ENCODE peak calls at places on chromosomes 13 and 19, in ten cellular contexts. E is neural progenitor cell; K is heart left ventricle; G is GM23338; Z is GM12864; V is CD8-positive, alpha-beta memory T cell; T is T-helper 1 cell; P is LHCN-M2; N is SK-N-MC; Y is Peyer's patch. B is an unnamed sample.

GRCh38 chr19:3908266-3909054 is 24.4 kb upstream of the NMRK2 start:
- DNase-seq in E (no peak), K (no peak), G (no peak), Z (no peak), V (no peak), T (no peak), P (no peak), N (no peak), Y (no peak), B (peak; percentile 32)

GRCh38 chr13:46896346-46897138 is at the start of gene HTR2A:
- DNase-seq in E (peak; percentile 55), K (peak; percentile 30), G (peak; percentile 12), Z (no peak), V (no peak), T (no peak), P (peak; percentile 45), N (peak; percentile 84), Y (peak; percentile 17), B (peak; percentile 80)

GRCh38 chr13:48675247-48675646 is 21.5 kb downstream of the CYSLTR2 start:
- DNase-seq in E (no peak), K (no peak), G (peak; percentile 3), Z (no peak), V (no peak), T (no peak), P (no peak), N (no peak), Y (no peak), B (no peak)

GRCh38 chr19:51621178-51621577 is 9.0 kb downstream of the SIGLEC5 start:
- DNase-seq in E (no peak), K (no peak), G (no peak), Z (peak; percentile 65), V (no peak), T (no peak), P (no peak), N (no peak), Y (peak; percentile 55), B (no peak)

GRCh38 chr13:79936368-79937136 is 404.4 kb downstream of the SPRY2 start:
- DNase-seq in E (no peak), K (peak; percentile 26), G (no peak), Z (no peak), V (no peak), T (no peak), P (peak; percentile 100), N (no peak), Y (no peak), B (peak; percentile 18)

GRCh38 chr13:84641491-84641890 is 759.2 kb upstream of the SLITRK1 start:
- DNase-seq in E (no peak), K (no peak), G (no peak), Z (no peak), V (no peak), T (no peak), P (peak; percentile 78), N (no peak), Y (no peak), B (no peak)

GRCh38 chr19:10780368-10780767 is 55.6 kb downstream of the TMED1 start:
- DNase-seq in E (no peak), K (peak; percentile 76), G (no peak), Z (no peak), V (no peak), T (no peak), P (peak; percentile 71), N (no peak), Y (peak; percentile 21), B (no peak)

GRCh38 chr13:65594255-65594654 is 1635.9 kb downstream of the PCDH9 start:
- DNase-seq in E (no peak), K (no peak), G (no peak), Z (no peak), V (no peak), T (no peak), P (no peak), N (no peak), Y (no peak), B (peak; percentile 44)

GRCh38 chr13:103203750-103204330 is 137.6 kb upstream of the SLC10A2 start:
- DNase-seq in E (no peak), K (no peak), G (no peak), Z (no peak), V (no peak), T (no peak), P (no peak), N (no peak), Y (no peak), B (peak; percentile 91)

GRCh38 chr19:14871619-14872230 is 14.2 kb downstream of the OR7A17 start:
- DNase-seq in E (no peak), K (no peak), G (peak; percentile 44), Z (no peak), V (no peak), T (no peak), P (peak; percentile 4), N (peak; percentile 16), Y (no peak), B (no peak)

GRCh38 chr13:81487151-81487550 is 1146.2 kb upstream of the SPRY2 start:
- DNase-seq in E (peak; percentile 76), K (no peak), G (peak; percentile 86), Z (no peak), V (no peak), T (no peak), P (no peak), N (peak; percentile 28), Y (no peak), B (peak; percentile 49)